ENCODE peak calls at places on chromosomes 7 and 10, in four cellular contexts. C is sigmoid colon, L is left lung, M is neural progenitor cell. R is an unnamed sample.

GRCh38 chr7:106283831-106284515 is 810 bp downstream of the NAMPT start:
- DNase-seq in L (peak; percentile 85), M (no peak), C (peak; percentile 82), R (peak; percentile 69)

GRCh38 chr10:71084061-71084817 is 128.1 kb upstream of the UNC5B start:
- DNase-seq in L (no peak), M (no peak), C (peak; percentile 21), R (no peak)

GRCh38 chr10:31353574-31353973 is 34.6 kb downstream of the ZEB1 start:
- DNase-seq in C (no peak), M (no peak), L (no peak), R (peak; percentile 34)

GRCh38 chr10:112565434-112566053 is 118.5 kb downstream of the VTI1A start:
- DNase-seq in C (no peak), M (peak; percentile 79), L (no peak), R (peak; percentile 42)

GRCh38 chr10:79360499-79361342 is 13.5 kb downstream of the PPIF start:
- DNase-seq in M (no peak), C (peak; percentile 40), L (no peak), R (no peak)

GRCh38 chr7:78279035-78279434 is 480.5 kb downstream of the PHTF2 start:
- DNase-seq in M (no peak), L (no peak), C (no peak), R (no peak)

GRCh38 chr7:157947504-157947903 is 610.7 kb downstream of the DNAJB6 start:
- DNase-seq in L (no peak), C (no peak), M (no peak), R (no peak)

GRCh38 chr7:30659312-30659711 is 22.9 kb downstream of the CRHR2 start:
- DNase-seq in L (no peak), M (no peak), C (peak; percentile 25), R (no peak)

GRCh38 chr10:8116926-8117493 is 62.5 kb downstream of the GATA3 start:
- DNase-seq in L (no peak), M (no peak), C (no peak), R (no peak)

GRCh38 chr10:122033224-122033926 is 44.4 kb downstream of the TACC2 start:
- DNase-seq in C (no peak), M (no peak), L (no peak), R (no peak)

GRCh38 chr10:122034149-122034756 is 45.3 kb downstream of the TACC2 start:
- DNase-seq in L (no peak), M (no peak), C (no peak), R (no peak)

GRCh38 chr10:122030200-122030552 is 41.2 kb downstream of the TACC2 start:
- DNase-seq in L (no peak), C (no peak), M (no peak), R (no peak)

DNA sequence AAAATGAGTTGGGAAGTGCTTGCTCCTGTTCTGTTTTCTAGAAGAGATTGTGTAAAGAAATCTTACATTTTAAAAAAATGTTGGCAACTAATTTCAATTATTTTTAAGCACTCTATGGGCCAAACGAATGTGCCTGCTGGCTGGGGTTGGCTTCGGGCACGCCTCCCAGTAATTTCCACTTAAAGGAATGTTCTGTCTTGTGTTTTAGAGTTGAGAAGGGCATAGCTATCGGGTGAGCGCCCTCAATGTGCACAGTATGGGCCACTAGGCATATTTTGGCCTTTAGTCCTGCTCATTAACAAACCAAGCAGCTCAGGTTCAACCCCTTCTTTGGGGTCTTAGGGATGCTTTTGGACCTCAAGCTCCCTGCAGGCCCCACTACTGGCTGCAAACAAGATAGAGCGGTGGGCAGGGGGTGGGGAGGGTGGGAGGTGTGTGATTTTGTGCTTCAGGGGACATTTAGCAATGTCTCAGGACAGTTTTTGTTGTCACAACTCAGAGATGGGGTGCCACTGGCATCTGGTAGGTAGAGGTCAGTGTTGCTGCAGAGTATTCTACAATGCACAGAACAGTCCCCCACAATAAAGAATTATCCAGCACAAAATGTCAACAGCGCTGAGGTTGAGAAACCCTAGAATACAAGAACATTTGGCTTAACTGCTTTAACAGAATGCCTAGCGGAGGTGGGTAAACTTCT is 40.7 kb downstream of the TACC2 start:
- DNase-seq in M (no peak), C (peak; percentile 88), L (no peak), R (no peak)
- TF ChIP-seq CTCF in M (no peak), C (peak; percentile 14), L (no peak), R (no peak)

GRCh38 chr7:116525298-116525912 is 569 bp downstream of the CAV1 start:
- DNase-seq in C (peak; percentile 79), M (peak; percentile 45), L (peak; percentile 86), R (peak; percentile 59)

GRCh38 chr7:116525913-116526857 is 1.3 kb downstream of the CAV1 start:
- DNase-seq in C (peak; percentile 93), L (peak; percentile 93), M (peak; percentile 89), R (peak; percentile 72)

GRCh38 chr7:116526897-116527296 is 2.1 kb downstream of the CAV1 start:
- DNase-seq in L (no peak), M (no peak), C (no peak), R (no peak)

GRCh38 chr7:116524221-116524608 is 621 bp upstream of the CAV1 start:
- DNase-seq in C (no peak), M (no peak), L (no peak), R (no peak)

DNA sequence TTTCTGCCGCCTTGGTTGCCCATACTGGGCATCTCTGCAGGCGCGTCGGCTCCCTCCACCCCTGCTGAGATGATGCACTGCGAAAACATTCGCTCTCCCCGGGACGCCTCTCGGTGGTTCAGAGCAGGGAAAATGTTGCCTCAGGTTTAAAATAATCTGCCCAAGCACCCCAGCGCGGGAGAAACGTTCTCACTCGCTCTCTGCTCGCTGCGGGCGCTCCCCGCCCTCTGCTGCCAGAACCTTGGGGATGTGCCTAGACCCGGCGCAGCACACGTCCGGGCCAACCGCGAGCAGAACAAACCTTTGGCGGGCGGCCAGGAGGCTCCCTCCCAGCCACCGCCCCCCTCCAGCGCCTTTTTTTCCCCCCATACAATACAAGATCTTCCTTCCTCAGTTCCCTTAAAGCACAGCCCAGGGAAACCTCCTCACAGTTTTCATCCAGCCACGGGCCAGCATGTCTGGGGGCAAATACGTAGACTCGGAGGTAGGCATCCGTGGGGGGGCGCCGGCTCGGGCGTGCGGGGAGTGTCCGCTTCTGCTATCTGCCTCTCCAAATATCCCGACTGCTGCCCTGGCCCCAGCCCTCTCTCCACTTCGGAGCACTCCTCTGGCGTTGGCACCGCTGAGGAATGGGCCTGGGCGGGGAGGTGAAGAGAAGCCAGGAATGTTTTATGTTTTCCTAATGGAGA is at the start of gene CAV1:
- DNase-seq in L (peak; percentile 88), M (peak; percentile 52), C (peak; percentile 96), R (peak; percentile 61)
- TF ChIP-seq CTCF in L (peak; percentile 20), M (no peak), C (peak; percentile 8), R (no peak)

DNA sequence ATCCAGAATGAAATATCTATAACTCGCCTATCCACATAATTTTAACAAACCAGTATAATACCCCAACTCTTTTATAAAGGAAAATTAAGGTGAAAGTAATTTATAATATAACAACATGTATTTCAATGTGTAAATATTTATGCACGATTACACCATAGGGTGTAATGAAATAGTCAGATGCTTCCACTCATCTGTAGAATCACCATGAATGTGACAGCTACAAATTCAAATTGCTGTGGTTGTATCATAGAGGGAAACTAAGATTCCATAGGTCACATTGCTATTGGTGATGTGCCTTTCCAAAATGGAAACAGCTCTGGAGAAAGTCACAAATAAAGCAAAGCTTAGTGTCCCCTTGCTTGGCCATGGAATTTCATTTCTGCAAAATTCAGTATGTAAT is 95.7 kb downstream of the CPED1 start:
- DNase-seq in M (no peak), L (no peak), C (no peak), R (no peak)
- TF ChIP-seq CTCF in M (no peak), L (no peak), C (no peak), R (no peak)

GRCh38 chr7:123051916-123052315 is 56.4 kb upstream of the TAS2R16 start:
- DNase-seq in C (no peak), L (no peak), M (no peak), R (no peak)

GRCh38 chr7:123060446-123060845 is 64.9 kb upstream of the TAS2R16 start:
- DNase-seq in M (no peak), C (no peak), L (no peak), R (no peak)

GRCh38 chr7:123057926-123058325 is 62.4 kb upstream of the TAS2R16 start:
- DNase-seq in C (no peak), L (no peak), M (no peak), R (no peak)

DNA sequence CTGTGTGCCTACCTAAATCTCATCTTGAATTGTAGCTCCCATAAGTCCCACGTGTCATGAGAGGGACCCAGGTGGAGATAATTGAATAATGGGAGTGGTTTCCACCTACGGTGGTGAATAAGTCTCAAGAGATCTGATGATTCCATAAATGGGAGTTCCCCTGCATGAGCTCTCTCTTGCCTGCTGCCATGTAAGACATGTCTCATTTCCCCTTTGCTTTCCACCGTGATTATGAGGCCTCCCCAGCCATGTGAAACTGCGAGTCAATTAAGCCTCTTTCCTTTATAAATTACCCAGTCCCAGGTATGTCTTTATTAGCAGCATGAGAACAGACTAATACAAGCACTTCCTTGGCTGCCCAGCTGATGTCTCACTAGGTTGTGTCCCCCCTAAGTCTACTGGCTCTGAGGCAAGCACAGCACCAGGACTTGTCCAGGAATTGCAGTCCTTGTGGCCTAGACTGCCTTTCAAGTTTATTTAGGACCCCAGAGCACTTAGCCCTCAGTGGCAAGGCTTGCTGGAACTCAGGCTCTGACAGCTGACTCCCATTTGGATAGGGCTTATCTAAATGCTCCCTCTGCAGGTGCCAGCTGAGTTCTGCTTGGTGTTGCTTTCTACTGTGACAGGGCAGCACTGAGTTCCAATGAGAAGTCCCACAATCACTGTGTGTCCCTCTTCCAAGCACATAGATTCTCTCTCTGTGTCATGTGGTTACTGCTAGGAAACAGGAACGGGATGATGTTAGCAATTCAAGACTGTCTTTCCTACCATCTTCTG is 59.0 kb upstream of the TAS2R16 start:
- DNase-seq in L (no peak), C (no peak), M (peak; percentile 65), R (no peak)
- TF ChIP-seq CTCF in L (no peak), C (no peak), M (peak; percentile 43), R (no peak)

DNA sequence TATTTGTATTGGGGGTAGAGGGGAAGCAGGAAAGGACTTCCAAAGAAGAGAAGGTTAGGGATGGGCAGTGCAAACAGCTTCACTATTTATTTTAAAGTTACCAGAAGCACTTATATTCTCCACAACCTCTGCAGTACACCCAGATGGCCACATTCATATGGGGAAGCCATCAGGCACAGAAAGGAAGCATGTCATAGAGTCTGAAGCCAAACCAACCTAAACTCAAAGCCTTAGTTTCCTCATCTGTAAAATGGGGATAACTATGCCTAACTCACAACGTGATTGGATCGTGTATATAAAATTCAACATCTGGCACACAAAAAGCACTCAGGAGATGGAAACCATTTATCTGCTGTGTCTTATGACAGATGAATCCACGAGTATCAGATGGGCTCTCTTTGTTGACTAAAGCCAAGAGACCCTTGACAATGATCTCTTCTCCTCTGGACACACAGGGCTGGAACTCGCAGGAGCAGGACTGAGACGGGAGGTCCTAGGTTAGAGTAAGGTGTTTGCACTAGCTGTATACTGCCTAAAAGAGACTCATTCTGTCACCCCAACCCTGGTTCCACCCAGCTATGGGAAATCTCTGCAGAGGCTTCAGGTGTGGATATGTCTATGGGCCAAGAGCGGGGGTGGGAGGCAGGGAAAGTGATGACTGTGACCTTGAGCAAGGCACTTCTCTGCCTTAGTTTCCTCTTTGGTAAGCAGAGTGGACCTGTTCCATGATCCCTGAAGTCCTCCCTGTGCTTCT is 1.8 kb downstream of the KIAA1549 start:
- DNase-seq in C (no peak), M (no peak), L (no peak), R (peak; percentile 24)
- TF ChIP-seq CTCF in C (no peak), M (peak; percentile 5), L (peak; percentile 12), R (no peak)

R was measured in activated CD8-positive, alpha-beta T cell treated with anti-CD3 and anti-CD28 coated beads for 36 hours.